ENCODE peak calls at places on chromosomes 3 and 15, in seven cellular contexts. One of them, this sample, is unnamed.

GRCh38 chr15:28106294-28107110 is 7.4 kb upstream of the OCA2 start:
- DNase-seq in tibial artery: peak
- DNase-seq in lower lobe of right lung: peak
- DNase-seq in endodermal cell: peak
- DNase-seq in body of pancreas: no peak
- DNase-seq in cardiac muscle cell: peak
- DNase-seq in left lung: no peak
- DNase-seq in this sample: no peak

GRCh38 chr3:53230041-53230621 is 25.7 kb downstream of the TKT start:
- DNase-seq in tibial artery: no peak
- DNase-seq in lower lobe of right lung: peak
- DNase-seq in endodermal cell: peak
- DNase-seq in body of pancreas: no peak
- DNase-seq in cardiac muscle cell: no peak
- DNase-seq in left lung: peak
- DNase-seq in this sample: no peak

GRCh38 chr3:130981469-130981868 is 45.2 kb downstream of the ASTE1 start:
- DNase-seq in tibial artery: no peak
- DNase-seq in lower lobe of right lung: no peak
- DNase-seq in endodermal cell: no peak
- DNase-seq in body of pancreas: no peak
- DNase-seq in cardiac muscle cell: no peak
- DNase-seq in left lung: no peak
- DNase-seq in this sample: no peak

GRCh38 chr15:66068801-66069200 is 184.7 kb downstream of the MEGF11 start:
- DNase-seq in tibial artery: no peak
- DNase-seq in lower lobe of right lung: no peak
- DNase-seq in endodermal cell: peak
- DNase-seq in body of pancreas: no peak
- DNase-seq in cardiac muscle cell: no peak
- DNase-seq in left lung: no peak
- DNase-seq in this sample: no peak

GRCh38 chr15:76398702-76399101 is 62.1 kb downstream of the ISL2 start:
- DNase-seq in tibial artery: no peak
- DNase-seq in lower lobe of right lung: no peak
- DNase-seq in endodermal cell: no peak
- DNase-seq in body of pancreas: no peak
- DNase-seq in cardiac muscle cell: no peak
- DNase-seq in left lung: no peak
- DNase-seq in this sample: no peak

GRCh38 chr15:100311099-100311751 is 30.6 kb downstream of the ADAMTS17 start:
- DNase-seq in tibial artery: peak
- DNase-seq in lower lobe of right lung: no peak
- DNase-seq in endodermal cell: no peak
- DNase-seq in body of pancreas: no peak
- DNase-seq in cardiac muscle cell: no peak
- DNase-seq in left lung: no peak
- DNase-seq in this sample: no peak

GRCh38 chr3:114585687-114586086 is 291.9 kb downstream of the TIGIT start:
- DNase-seq in tibial artery: no peak
- DNase-seq in lower lobe of right lung: no peak
- DNase-seq in endodermal cell: no peak
- DNase-seq in body of pancreas: no peak
- DNase-seq in cardiac muscle cell: no peak
- DNase-seq in left lung: no peak
- DNase-seq in this sample: no peak

GRCh38 chr3:143595456-143596077 is 252.7 kb downstream of the SLC9A9 start:
- DNase-seq in tibial artery: no peak
- DNase-seq in lower lobe of right lung: no peak
- DNase-seq in endodermal cell: no peak
- DNase-seq in body of pancreas: no peak
- DNase-seq in cardiac muscle cell: no peak
- DNase-seq in left lung: no peak
- DNase-seq in this sample: no peak

GRCh38 chr3:45035441-45036301 is 9.6 kb downstream of the CLEC3B start:
- DNase-seq in tibial artery: no peak
- DNase-seq in lower lobe of right lung: peak
- DNase-seq in endodermal cell: peak
- DNase-seq in body of pancreas: no peak
- DNase-seq in cardiac muscle cell: peak
- DNase-seq in left lung: peak
- DNase-seq in this sample: no peak

GRCh38 chr15:26082833-26083174 is 219.7 kb upstream of the ATP10A start:
- DNase-seq in tibial artery: no peak
- DNase-seq in lower lobe of right lung: no peak
- DNase-seq in endodermal cell: no peak
- DNase-seq in body of pancreas: no peak
- DNase-seq in cardiac muscle cell: no peak
- DNase-seq in left lung: no peak
- DNase-seq in this sample: peak

GRCh38 chr3:182704926-182705325 is 88.4 kb upstream of the ATP11B start:
- DNase-seq in tibial artery: no peak
- DNase-seq in lower lobe of right lung: no peak
- DNase-seq in endodermal cell: peak
- DNase-seq in body of pancreas: no peak
- DNase-seq in cardiac muscle cell: no peak
- DNase-seq in left lung: no peak
- DNase-seq in this sample: no peak

GRCh38 chr15:100001405-100001804 is 268.2 kb upstream of the LYSMD4 start:
- DNase-seq in tibial artery: no peak
- DNase-seq in lower lobe of right lung: no peak
- DNase-seq in endodermal cell: no peak
- DNase-seq in body of pancreas: no peak
- DNase-seq in cardiac muscle cell: no peak
- DNase-seq in left lung: no peak
- DNase-seq in this sample: no peak

GRCh38 chr3:64067510-64068346 is 44.4 kb upstream of the PSMD6 start:
- DNase-seq in tibial artery: no peak
- DNase-seq in lower lobe of right lung: no peak
- DNase-seq in endodermal cell: no peak
- DNase-seq in body of pancreas: no peak
- DNase-seq in cardiac muscle cell: no peak
- DNase-seq in left lung: no peak
- DNase-seq in this sample: no peak

GRCh38 chr3:50316657-50317242 is 5.8 kb downstream of the HYAL2 start:
- DNase-seq in tibial artery: no peak
- DNase-seq in lower lobe of right lung: peak
- DNase-seq in endodermal cell: peak
- DNase-seq in body of pancreas: no peak
- DNase-seq in cardiac muscle cell: no peak
- DNase-seq in left lung: peak
- DNase-seq in this sample: no peak

GRCh38 chr3:98722389-98722788 is 40.8 kb upstream of the ST3GAL6 start:
- DNase-seq in tibial artery: no peak
- DNase-seq in lower lobe of right lung: no peak
- DNase-seq in endodermal cell: peak
- DNase-seq in body of pancreas: no peak
- DNase-seq in cardiac muscle cell: no peak
- DNase-seq in left lung: no peak
- DNase-seq in this sample: no peak

GRCh38 chr15:29740692-29741311 is 81.5 kb downstream of the TJP1 start:
- DNase-seq in tibial artery: no peak
- DNase-seq in lower lobe of right lung: no peak
- DNase-seq in endodermal cell: no peak
- DNase-seq in body of pancreas: no peak
- DNase-seq in cardiac muscle cell: no peak
- DNase-seq in left lung: no peak
- DNase-seq in this sample: no peak

GRCh38 chr3:66303556-66303955 is 82.8 kb downstream of the SLC25A26 start:
- DNase-seq in tibial artery: no peak
- DNase-seq in lower lobe of right lung: no peak
- DNase-seq in endodermal cell: no peak
- DNase-seq in body of pancreas: no peak
- DNase-seq in cardiac muscle cell: no peak
- DNase-seq in left lung: no peak
- DNase-seq in this sample: peak

GRCh38 chr3:104628185-104628789 is 738.4 kb upstream of the ALCAM start:
- DNase-seq in tibial artery: no peak
- DNase-seq in lower lobe of right lung: no peak
- DNase-seq in endodermal cell: no peak
- DNase-seq in body of pancreas: no peak
- DNase-seq in cardiac muscle cell: peak
- DNase-seq in left lung: no peak
- DNase-seq in this sample: no peak

GRCh38 chr3:156751461-156752025 is 74.6 kb upstream of the LEKR1 start:
- DNase-seq in tibial artery: peak
- DNase-seq in lower lobe of right lung: no peak
- DNase-seq in endodermal cell: peak
- DNase-seq in body of pancreas: no peak
- DNase-seq in cardiac muscle cell: peak
- DNase-seq in left lung: peak
- DNase-seq in this sample: no peak

GRCh38 chr3:127785711-127786265 is 36.5 kb downstream of the MGLL start:
- DNase-seq in tibial artery: no peak
- DNase-seq in lower lobe of right lung: no peak
- DNase-seq in endodermal cell: no peak
- DNase-seq in body of pancreas: no peak
- DNase-seq in cardiac muscle cell: no peak
- DNase-seq in left lung: no peak
- DNase-seq in this sample: no peak

GRCh38 chr3:195123196-195123805 is 147.7 kb downstream of the XXYLT1 start:
- DNase-seq in tibial artery: no peak
- DNase-seq in lower lobe of right lung: no peak
- DNase-seq in endodermal cell: peak
- DNase-seq in body of pancreas: no peak
- DNase-seq in cardiac muscle cell: no peak
- DNase-seq in left lung: no peak
- DNase-seq in this sample: no peak
- TF ChIP-seq CTCF in tibial artery: no peak
- TF ChIP-seq CTCF in lower lobe of right lung: no peak
- TF ChIP-seq CTCF in endodermal cell: peak
- TF ChIP-seq CTCF in body of pancreas: no peak
- TF ChIP-seq CTCF in cardiac muscle cell: peak
- TF ChIP-seq CTCF in left lung: no peak
- TF ChIP-seq CTCF in this sample: no peak

DNA sequence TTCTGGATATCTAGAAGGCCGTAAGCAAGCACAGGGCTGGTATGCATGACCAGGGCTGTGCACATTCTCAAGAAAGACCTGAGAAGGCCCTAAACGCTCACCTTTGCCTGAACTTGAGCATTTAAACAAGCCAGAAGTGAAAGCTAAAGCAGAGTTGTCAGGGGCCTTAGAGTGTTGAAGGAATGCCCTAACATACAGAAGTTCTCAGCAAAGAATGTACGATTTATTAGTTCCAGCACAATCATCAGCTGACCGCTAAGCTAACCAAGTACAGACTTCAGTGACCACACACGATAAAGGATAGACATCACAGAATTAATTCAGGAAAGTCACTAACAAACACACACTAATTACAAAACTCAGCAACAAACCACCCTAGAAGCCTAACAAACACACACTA is 8.7 kb downstream of the HLTF start:
- DNase-seq in tibial artery: no peak
- DNase-seq in lower lobe of right lung: no peak
- DNase-seq in endodermal cell: no peak
- DNase-seq in body of pancreas: no peak
- DNase-seq in cardiac muscle cell: peak
- DNase-seq in left lung: no peak
- DNase-seq in this sample: no peak
- H3K4me3 ChIP-seq in tibial artery: no peak
- H3K4me3 ChIP-seq in lower lobe of right lung: no peak
- H3K4me3 ChIP-seq in endodermal cell: no peak
- H3K4me3 ChIP-seq in body of pancreas: no peak
- H3K4me3 ChIP-seq in cardiac muscle cell: no peak
- H3K4me3 ChIP-seq in left lung: no peak
- H3K4me3 ChIP-seq in this sample: no peak

GRCh38 chr15:49827311-49827710 is 206.5 kb downstream of the DTWD1 start:
- DNase-seq in tibial artery: no peak
- DNase-seq in lower lobe of right lung: no peak
- DNase-seq in endodermal cell: no peak
- DNase-seq in body of pancreas: no peak
- DNase-seq in cardiac muscle cell: no peak
- DNase-seq in left lung: no peak
- DNase-seq in this sample: no peak

GRCh38 chr15:49831206-49831965 is 210.5 kb downstream of the DTWD1 start:
- DNase-seq in tibial artery: peak
- DNase-seq in lower lobe of right lung: no peak
- DNase-seq in endodermal cell: no peak
- DNase-seq in body of pancreas: peak
- DNase-seq in cardiac muscle cell: peak
- DNase-seq in left lung: no peak
- DNase-seq in this sample: peak

GRCh38 chr15:49826640-49827281 is 205.9 kb downstream of the DTWD1 start:
- DNase-seq in tibial artery: no peak
- DNase-seq in lower lobe of right lung: no peak
- DNase-seq in endodermal cell: no peak
- DNase-seq in body of pancreas: no peak
- DNase-seq in cardiac muscle cell: no peak
- DNase-seq in left lung: no peak
- DNase-seq in this sample: no peak

GRCh38 chr15:49830411-49830810 is 209.6 kb downstream of the DTWD1 start:
- DNase-seq in tibial artery: no peak
- DNase-seq in lower lobe of right lung: no peak
- DNase-seq in endodermal cell: no peak
- DNase-seq in body of pancreas: no peak
- DNase-seq in cardiac muscle cell: peak
- DNase-seq in left lung: no peak
- DNase-seq in this sample: no peak

DNA sequence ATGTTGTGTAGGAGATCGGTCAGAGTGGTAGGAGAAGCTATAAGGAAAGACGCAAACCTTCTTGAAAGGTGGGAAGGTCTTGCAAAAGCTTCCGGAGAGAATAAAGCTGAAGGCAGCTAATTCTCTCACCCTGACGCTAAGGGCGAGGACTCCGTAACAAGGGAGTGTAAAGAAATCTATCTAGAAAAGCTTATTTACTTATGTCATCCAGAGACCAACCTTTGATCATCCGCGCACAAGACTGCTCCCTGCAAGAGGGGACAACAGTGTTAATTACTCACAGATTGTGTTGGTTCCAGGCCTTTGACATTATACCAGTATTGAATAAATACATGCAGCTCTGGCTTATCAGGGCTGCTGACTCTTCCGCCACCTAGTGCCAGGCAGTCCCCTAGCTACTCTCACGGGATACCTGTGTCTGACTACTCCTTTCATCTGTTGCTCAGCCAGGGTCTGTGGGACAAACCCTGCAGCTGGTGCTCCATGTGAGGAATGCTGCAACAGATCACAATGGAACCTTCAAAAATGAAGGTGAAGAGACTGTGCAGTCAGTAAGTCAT is 211.7 kb downstream of the DTWD1 start:
- DNase-seq in tibial artery: no peak
- DNase-seq in lower lobe of right lung: no peak
- DNase-seq in endodermal cell: peak
- DNase-seq in body of pancreas: peak
- DNase-seq in cardiac muscle cell: no peak
- DNase-seq in left lung: no peak
- DNase-seq in this sample: no peak
- TF ChIP-seq CTCF in tibial artery: no peak
- TF ChIP-seq CTCF in lower lobe of right lung: no peak
- TF ChIP-seq CTCF in endodermal cell: peak
- TF ChIP-seq CTCF in body of pancreas: peak
- TF ChIP-seq CTCF in cardiac muscle cell: peak
- TF ChIP-seq CTCF in left lung: no peak
- TF ChIP-seq CTCF in this sample: peak

DNA sequence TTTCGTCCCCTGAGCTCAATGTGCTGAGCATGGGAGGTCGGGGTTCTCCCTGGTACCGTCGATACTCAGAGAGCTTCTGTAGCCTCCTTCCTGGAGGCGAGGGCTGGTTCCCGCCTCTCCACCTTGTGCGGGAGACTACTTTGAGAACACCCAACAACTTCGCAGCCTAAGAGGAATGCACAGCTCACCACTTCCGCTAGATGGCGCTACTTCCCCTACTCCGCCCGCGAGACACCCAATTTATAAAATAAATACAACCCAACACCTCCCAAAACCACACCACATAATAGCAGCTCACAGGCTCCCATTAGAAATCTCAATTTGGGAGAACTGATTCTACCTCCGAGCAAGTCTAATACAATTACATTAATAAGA is 1.2 kb downstream of the RGMA start:
- DNase-seq in tibial artery: peak
- DNase-seq in lower lobe of right lung: peak
- DNase-seq in endodermal cell: peak
- DNase-seq in body of pancreas: peak
- DNase-seq in cardiac muscle cell: peak
- DNase-seq in left lung: peak
- DNase-seq in this sample: no peak
- H3K4me3 ChIP-seq in tibial artery: peak
- H3K4me3 ChIP-seq in lower lobe of right lung: peak
- H3K4me3 ChIP-seq in endodermal cell: peak
- H3K4me3 ChIP-seq in body of pancreas: no peak
- H3K4me3 ChIP-seq in cardiac muscle cell: peak
- H3K4me3 ChIP-seq in left lung: peak
- H3K4me3 ChIP-seq in this sample: peak